ENCODE peak calls at places on chromosomes 4 and X, in ten cellular contexts. V is WERI-Rb-1, C is pancreas, L is AG10803, O is K562, A is AG04449, F is choroid plexus epithelial cell, Z is OCI-LY7, Y is IMR-90, S is left ventricle myocardium inferior. Q is an unnamed sample.

GRCh38 chr4:139872274-139872673 is 206.7 kb downstream of the MGST2 start:
- DNase-seq in S (no peak), F (peak), C (no peak), O (no peak), Z (no peak), Y (peak), V (no peak), L (peak), A (peak), Q (no peak)

GRCh38 chrX:68045008-68045577 is 388.2 kb downstream of the OPHN1 start:
- DNase-seq in O (no peak), Y (peak), V (no peak), C (no peak), A (peak), F (no peak), Z (no peak), S (no peak), L (peak), Q (no peak)

GRCh38 chrX:1518512-1518911 is 18.5 kb downstream of the P2RY8 start:
- DNase-seq in L (no peak), O (no peak), F (no peak), S (no peak), Y (no peak), A (no peak), Z (peak), V (no peak), C (no peak), Q (no peak)

GRCh38 chr4:186021461-186022167 is 47.3 kb upstream of the TLR3 start:
- DNase-seq in Z (peak), O (peak), L (peak), Y (peak), A (no peak), S (no peak), V (peak), F (peak), C (no peak), Q (no peak)

GRCh38 chrX:73903941-73904340 is 340.9 kb downstream of the CHIC1 start:
- DNase-seq in O (no peak), Y (peak), C (no peak), Z (no peak), L (no peak), S (no peak), A (no peak), F (peak), V (no peak), Q (no peak)

GRCh38 chr4:69689530-69690111 is 36.6 kb upstream of the UGT2A1 start:
- DNase-seq in O (peak), Z (peak), F (peak), S (no peak), V (no peak), A (no peak), C (no peak), Y (peak), L (peak), Q (peak)

GRCh38 chrX:57817302-57817701 is 93.0 kb downstream of the ZXDA start:
- DNase-seq in V (no peak), Z (peak), A (no peak), S (no peak), F (peak), Y (no peak), L (peak), C (no peak), O (no peak), Q (no peak)

GRCh38 chr4:174873931-174874330 is 44.2 kb upstream of the ADAM29 start:
- DNase-seq in Z (peak), S (no peak), V (peak), O (peak), Y (no peak), L (no peak), C (no peak), F (peak), A (no peak), Q (no peak)

GRCh38 chrX:45363596-45363995 is 162.9 kb upstream of the DIPK2B start:
- DNase-seq in L (no peak), S (no peak), O (no peak), F (no peak), V (no peak), Z (no peak), Y (no peak), A (no peak), C (no peak), Q (no peak)

GRCh38 chr4:76315267-76315918 is 8.9 kb downstream of the STBD1 start:
- DNase-seq in S (no peak), F (no peak), A (no peak), L (no peak), Z (no peak), C (no peak), O (no peak), V (no peak), Y (no peak), Q (no peak)

GRCh38 chrX:77442728-77443127 is 4.5 kb upstream of the FGF16 start:
- DNase-seq in S (no peak), L (peak), A (peak), O (no peak), V (no peak), C (no peak), Y (peak), Z (no peak), F (peak), Q (no peak)

GRCh38 chrX:118510076-118510475 is 14.5 kb downstream of the DOCK11 start:
- DNase-seq in O (no peak), Z (no peak), L (no peak), Y (no peak), F (no peak), V (no peak), C (no peak), S (peak), A (no peak), Q (no peak)

GRCh38 chr4:55435136-55435535 is 39.4 kb downstream of the TMEM165 start:
- DNase-seq in F (peak), S (no peak), O (no peak), Z (no peak), L (no peak), V (no peak), Y (peak), A (no peak), C (no peak), Q (no peak)

GRCh38 chr4:136864580-136865185 is 667.6 kb downstream of the PCDH18 start:
- DNase-seq in L (peak), O (peak), V (peak), A (peak), Z (peak), C (no peak), F (peak), Y (peak), S (no peak), Q (peak)

GRCh38 chrX:1281511-1281910 is 12.9 kb downstream of the CSF2RA start:
- DNase-seq in L (peak), S (no peak), A (no peak), Z (no peak), F (no peak), Y (peak), C (no peak), V (no peak), O (no peak), Q (no peak)

GRCh38 chr4:113919611-113920010 is 59.8 kb downstream of the ARSJ start:
- DNase-seq in L (no peak), Y (peak), F (peak), O (no peak), A (no peak), S (no peak), V (no peak), Z (no peak), C (no peak), Q (no peak)

GRCh38 chr4:6002926-6003325 is 15.3 kb downstream of the C4orf50 start:
- DNase-seq in C (no peak), S (no peak), O (no peak), L (no peak), F (no peak), Z (no peak), Y (no peak), V (peak), A (no peak), Q (no peak)

GRCh38 chr4:10051536-10052135 is 30.3 kb upstream of the SLC2A9 start:
- DNase-seq in F (no peak), S (no peak), V (peak), Z (no peak), Y (no peak), O (no peak), C (no peak), L (no peak), A (no peak), Q (no peak)

GRCh38 chr4:159855731-159856130 is 752.9 kb downstream of the RAPGEF2 start:
- DNase-seq in F (no peak), L (no peak), S (no peak), A (no peak), O (no peak), V (peak), Z (no peak), C (no peak), Y (no peak), Q (no peak)

GRCh38 chrX:13697440-13697839 is 8.5 kb downstream of the RAB9A start:
- DNase-seq in O (no peak), V (no peak), C (no peak), Y (no peak), L (no peak), A (no peak), Z (peak), F (no peak), S (no peak), Q (no peak)

GRCh38 chrX:13694359-13694758 is 5.4 kb downstream of the RAB9A start:
- DNase-seq in F (peak), S (no peak), O (no peak), V (no peak), A (no peak), L (no peak), Y (no peak), C (no peak), Z (no peak), Q (no peak)

GRCh38 chrX:13694983-13695382 is 6.1 kb downstream of the RAB9A start:
- DNase-seq in F (no peak), S (no peak), Z (no peak), Y (no peak), V (no peak), O (no peak), A (no peak), C (no peak), L (no peak), Q (no peak)

GRCh38 chrX:13693341-13693871 is 4.5 kb downstream of the RAB9A start:
- DNase-seq in F (no peak), Y (no peak), Z (no peak), V (no peak), O (no peak), C (no peak), A (no peak), S (no peak), L (no peak), Q (no peak)

GRCh38 chrX:13695601-13696115 is 6.7 kb downstream of the RAB9A start:
- DNase-seq in F (no peak), V (no peak), C (no peak), Y (no peak), Z (no peak), S (no peak), O (no peak), A (no peak), L (no peak), Q (peak)
- H3K4me3 ChIP-seq in F (no peak), V (no peak), C (no peak), Y (no peak), Z (no peak), S (no peak), O (no peak), A (no peak), L (no peak), Q (peak)

DNA sequence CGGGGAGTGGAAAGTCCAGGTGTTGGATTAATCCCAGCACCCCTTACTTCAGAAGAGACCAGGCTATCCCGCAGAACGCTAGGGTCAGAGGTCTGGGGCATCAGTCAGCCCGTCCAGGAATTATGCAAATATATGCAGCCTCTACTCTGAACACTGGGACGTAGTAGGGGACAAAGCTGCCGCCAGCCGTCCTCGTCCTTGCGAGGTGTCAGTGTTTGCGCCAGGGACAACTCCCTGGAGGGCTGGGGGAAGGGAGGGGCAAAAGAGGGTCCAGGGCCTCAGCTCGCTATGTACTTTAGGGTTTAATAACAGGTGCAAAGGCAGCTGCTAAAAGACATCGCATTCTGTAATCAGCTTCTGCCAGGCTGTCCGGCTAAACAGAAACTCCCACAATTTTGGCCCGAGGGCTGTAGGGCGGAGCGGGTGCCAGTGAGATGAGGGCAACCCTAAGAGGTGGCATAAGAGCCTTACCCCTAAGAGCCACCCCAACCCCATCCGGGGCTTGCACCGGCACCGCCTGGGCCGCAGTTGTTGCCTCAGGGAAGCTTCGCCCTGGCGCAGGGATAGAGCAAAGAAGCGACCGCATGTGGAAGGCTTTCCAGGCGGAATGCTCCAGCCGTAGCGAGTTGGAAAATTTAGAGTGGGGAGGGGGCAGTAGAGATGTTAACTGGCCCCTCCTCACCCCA is 8.4 kb downstream of the HAND2 start:
- DNase-seq in S (peak), A (no peak), O (no peak), L (no peak), Z (no peak), V (no peak), Y (no peak), C (peak), F (no peak), Q (no peak)
- TF ChIP-seq CTCF in S (no peak), A (no peak), O (no peak), L (no peak), Z (no peak), V (no peak), Y (no peak), C (no peak), F (no peak), Q (no peak)

GRCh38 chrX:91434351-91435168 is at the start of gene PABPC5:
- DNase-seq in V (no peak), O (no peak), C (peak), L (peak), Z (no peak), F (peak), A (peak), Y (peak), S (peak), Q (peak)

GRCh38 chrX:91435465-91435864 is 826 bp downstream of the PABPC5 start:
- DNase-seq in L (peak), Y (no peak), F (no peak), V (no peak), C (no peak), A (no peak), O (no peak), S (no peak), Z (no peak), Q (no peak)
- H3K4me3 ChIP-seq in L (peak), Y (peak), F (peak), V (no peak), C (no peak), A (peak), O (no peak), S (peak), Z (no peak), Q (peak)

GRCh38 chrX:153435845-153436244 is 10.0 kb downstream of the TREX2 start:
- DNase-seq in L (no peak), S (no peak), A (no peak), Z (no peak), O (no peak), Y (no peak), V (no peak), F (no peak), C (no peak), Q (no peak)

GRCh38 chrX:153440556-153441135 is 5.2 kb downstream of the TREX2 start:
- DNase-seq in F (no peak), C (no peak), O (no peak), V (no peak), L (no peak), Z (no peak), S (no peak), Y (no peak), A (no peak), Q (no peak)

GRCh38 chrX:153441296-153441695 is 4.6 kb downstream of the TREX2 start:
- DNase-seq in S (no peak), F (no peak), L (no peak), C (no peak), Z (no peak), Y (no peak), V (no peak), A (no peak), O (no peak), Q (no peak)

GRCh38 chrX:153439977-153440376 is 5.9 kb downstream of the TREX2 start:
- DNase-seq in C (no peak), Z (no peak), S (no peak), L (no peak), F (no peak), V (no peak), A (no peak), Y (no peak), O (no peak), Q (no peak)

GRCh38 chrX:153438522-153438921 is 7.3 kb downstream of the TREX2 start:
- DNase-seq in F (peak), O (no peak), A (no peak), Y (peak), L (peak), Z (peak), S (no peak), V (peak), C (no peak), Q (no peak)
- TF ChIP-seq CTCF in F (peak), O (peak), A (peak), Y (no peak), L (peak), Z (peak), S (peak), V (peak), C (no peak), Q (peak)

Q was measured in LNCaP clone FGC.